ENCODE peak calls at places on chromosome 4, in eight cellular contexts. S, T, I, Z, N, B, A and D are unnamed samples.

GRCh38 chr4:96354036-96354712 is 514.3 kb downstream of the PDHA2 start:
- DNase-seq in S (no peak), T (no peak), I (no peak), Z (no peak), N (no peak), B (no peak), A (no peak), D (peak)

GRCh38 chr4:137116144-137116543 is 416.1 kb downstream of the PCDH18 start:
- DNase-seq in S (no peak), T (no peak), I (peak), Z (no peak), N (no peak), B (no peak), A (no peak), D (no peak)

GRCh38 chr4:157664726-157665125 is 444.2 kb downstream of the GRIA2 start:
- DNase-seq in S (no peak), T (no peak), I (peak), Z (no peak), N (no peak), B (no peak), A (no peak), D (no peak)

GRCh38 chr4:1043162-1043561 is 31.7 kb downstream of the FGFRL1 start:
- DNase-seq in S (no peak), T (no peak), I (no peak), Z (no peak), N (no peak), B (no peak), A (no peak), D (no peak)

GRCh38 chr4:169707958-169708643 is 49.6 kb downstream of the HPF1 start:
- DNase-seq in S (no peak), T (no peak), I (peak), Z (no peak), N (no peak), B (no peak), A (no peak), D (no peak)

GRCh38 chr4:15601862-15602261 is 53.3 kb downstream of the FBXL5 start:
- DNase-seq in S (no peak), T (no peak), I (no peak), Z (no peak), N (no peak), B (no peak), A (no peak), D (no peak)

GRCh38 chr4:52546449-52546848 is 112.7 kb downstream of the USP46 start:
- DNase-seq in S (no peak), T (no peak), I (no peak), Z (no peak), N (no peak), B (no peak), A (no peak), D (no peak)

GRCh38 chr4:62014982-62015739 is 815.0 kb downstream of the ADGRL3 start:
- DNase-seq in S (no peak), T (no peak), I (no peak), Z (no peak), N (no peak), B (no peak), A (no peak), D (no peak)

GRCh38 chr4:100949350-100949935 is 397.9 kb downstream of the PPP3CA start:
- DNase-seq in S (no peak), T (no peak), I (no peak), Z (no peak), N (no peak), B (no peak), A (no peak), D (no peak)

GRCh38 chr4:68062501-68062900 is 67.2 kb downstream of the TMPRSS11F start:
- DNase-seq in S (no peak), T (no peak), I (no peak), Z (no peak), N (no peak), B (no peak), A (no peak), D (no peak)

GRCh38 chr4:73152893-73153292 is 83.4 kb upstream of the COX18 start:
- DNase-seq in S (no peak), T (no peak), I (no peak), Z (no peak), N (no peak), B (no peak), A (no peak), D (no peak)

GRCh38 chr4:80232707-80233370 is 33.6 kb upstream of the FGF5 start:
- DNase-seq in S (no peak), T (no peak), I (no peak), Z (no peak), N (no peak), B (no peak), A (no peak), D (no peak)

GRCh38 chr4:22859318-22859717 is 166.6 kb downstream of the GBA3 start:
- DNase-seq in S (no peak), T (no peak), I (no peak), Z (no peak), N (no peak), B (no peak), A (no peak), D (no peak)

GRCh38 chr4:7183161-7183560 is 9.2 kb upstream of the SORCS2 start:
- DNase-seq in S (no peak), T (peak), I (no peak), Z (no peak), N (no peak), B (no peak), A (no peak), D (no peak)

GRCh38 chr4:80911458-80911857 is 119.0 kb upstream of the BMP3 start:
- DNase-seq in S (no peak), T (no peak), I (no peak), Z (no peak), N (no peak), B (no peak), A (no peak), D (no peak)

GRCh38 chr4:121156822-121157769 is 7.0 kb downstream of the TNIP3 start:
- DNase-seq in S (no peak), T (no peak), I (peak), Z (peak), N (no peak), B (peak), A (peak), D (peak)

GRCh38 chr4:175641053-175641452 is 171.0 kb downstream of the GPM6A start:
- DNase-seq in S (no peak), T (no peak), I (no peak), Z (no peak), N (no peak), B (no peak), A (no peak), D (no peak)

GRCh38 chr4:145935253-145936141 is 3.1 kb downstream of the ZNF827 start:
- DNase-seq in S (peak), T (no peak), I (no peak), Z (no peak), N (no peak), B (no peak), A (no peak), D (no peak)

GRCh38 chr4:25813705-25814104 is 49.1 kb downstream of the SEL1L3 start:
- DNase-seq in S (peak), T (no peak), I (peak), Z (no peak), N (no peak), B (no peak), A (no peak), D (peak)

GRCh38 chr4:25943312-25943711 is 29.3 kb downstream of the SMIM20 start:
- DNase-seq in S (no peak), T (no peak), I (peak), Z (no peak), N (no peak), B (no peak), A (no peak), D (no peak)

GRCh38 chr4:108192056-108192455 is 23.3 kb upstream of the LEF1 start:
- DNase-seq in S (no peak), T (no peak), I (no peak), Z (no peak), N (no peak), B (no peak), A (no peak), D (no peak)

GRCh38 chr4:186037692-186038658 is 31.0 kb upstream of the TLR3 start:
- DNase-seq in S (peak), T (no peak), I (peak), Z (peak), N (peak), B (no peak), A (no peak), D (peak)

GRCh38 chr4:16227462-16227868 is 1.2 kb upstream of the TAPT1 start:
- DNase-seq in S (peak), T (no peak), I (peak), Z (peak), N (no peak), B (peak), A (no peak), D (peak)

GRCh38 chr4:117370944-117371665 is 285.7 kb upstream of the TRAM1L1 start:
- DNase-seq in S (no peak), T (no peak), I (no peak), Z (no peak), N (no peak), B (no peak), A (no peak), D (no peak)

GRCh38 chr4:119728692-119729593 is 100.3 kb upstream of the PDE5A start:
- DNase-seq in S (no peak), T (no peak), I (peak), Z (no peak), N (no peak), B (no peak), A (no peak), D (no peak)

GRCh38 chr4:99729186-99729585 is 71.6 kb upstream of the C4orf54 start:
- DNase-seq in S (no peak), T (no peak), I (no peak), Z (no peak), N (no peak), B (no peak), A (no peak), D (no peak)

GRCh38 chr4:174999407-174999806 is 81.2 kb downstream of the ADAM29 start:
- DNase-seq in S (no peak), T (no peak), I (no peak), Z (no peak), N (no peak), B (no peak), A (no peak), D (no peak)

GRCh38 chr4:39614487-39615162 is 24.0 kb downstream of the SMIM14 start:
- DNase-seq in S (no peak), T (no peak), I (peak), Z (no peak), N (no peak), B (no peak), A (no peak), D (no peak)

GRCh38 chr4:169744601-169745000 is 13.1 kb downstream of the HPF1 start:
- DNase-seq in S (no peak), T (no peak), I (no peak), Z (no peak), N (no peak), B (no peak), A (no peak), D (no peak)

GRCh38 chr4:94561249-94562024 is 109.7 kb downstream of the PDLIM5 start:
- DNase-seq in S (no peak), T (no peak), I (peak), Z (no peak), N (no peak), B (no peak), A (no peak), D (no peak)

GRCh38 chr4:182642831-182643230 is 274.4 kb downstream of the DCTD start:
- DNase-seq in S (peak), T (no peak), I (peak), Z (no peak), N (no peak), B (no peak), A (no peak), D (no peak)

GRCh38 chr4:101039367-101039766 is 308.0 kb downstream of the PPP3CA start:
- DNase-seq in S (no peak), T (no peak), I (no peak), Z (no peak), N (no peak), B (no peak), A (no peak), D (no peak)

GRCh38 chr4:156388826-156389225 is 435.2 kb upstream of the CTSO start:
- DNase-seq in S (no peak), T (no peak), I (peak), Z (no peak), N (no peak), B (no peak), A (no peak), D (no peak)

GRCh38 chr4:17794730-17795129 is 13.3 kb upstream of the FAM184B start:
- DNase-seq in S (no peak), T (no peak), I (no peak), Z (no peak), N (no peak), B (no peak), A (no peak), D (no peak)

DNA sequence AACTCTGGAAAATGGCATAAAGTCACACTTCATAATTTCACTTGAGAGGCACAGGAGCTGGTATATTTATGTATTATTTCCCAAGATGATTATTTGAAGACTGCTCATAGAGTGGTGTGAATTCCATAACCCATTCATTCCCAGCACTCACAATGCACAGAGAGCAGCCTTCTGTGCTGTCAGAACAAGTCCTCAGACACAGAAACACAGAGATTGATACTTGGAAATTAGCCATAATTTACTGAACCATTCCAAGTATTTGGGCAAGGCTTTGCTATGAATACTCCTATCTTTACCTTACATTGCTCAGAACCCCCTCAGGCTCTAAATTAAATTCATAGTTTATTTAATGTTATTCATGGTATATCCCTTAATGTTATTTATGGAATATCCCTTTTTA is 53.6 kb downstream of the PABPC4L start:
- DNase-seq in S (no peak), T (no peak), I (no peak), Z (no peak), N (no peak), B (no peak), A (no peak), D (no peak)
- TF ChIP-seq POLR2A in S (no peak), T (no peak), I (no peak), Z (no peak), N (no peak), B (no peak), A (no peak), D (no peak)

GRCh38 chr4:158768577-158769174 is at the start of gene FNIP2:
- DNase-seq in S (peak), T (peak), I (peak), Z (peak), N (peak), B (peak), A (peak), D (peak)
- TF ChIP-seq POLR2A in S (peak), T (no peak), I (peak), Z (no peak), N (no peak), B (peak), A (no peak), D (peak)

DNA sequence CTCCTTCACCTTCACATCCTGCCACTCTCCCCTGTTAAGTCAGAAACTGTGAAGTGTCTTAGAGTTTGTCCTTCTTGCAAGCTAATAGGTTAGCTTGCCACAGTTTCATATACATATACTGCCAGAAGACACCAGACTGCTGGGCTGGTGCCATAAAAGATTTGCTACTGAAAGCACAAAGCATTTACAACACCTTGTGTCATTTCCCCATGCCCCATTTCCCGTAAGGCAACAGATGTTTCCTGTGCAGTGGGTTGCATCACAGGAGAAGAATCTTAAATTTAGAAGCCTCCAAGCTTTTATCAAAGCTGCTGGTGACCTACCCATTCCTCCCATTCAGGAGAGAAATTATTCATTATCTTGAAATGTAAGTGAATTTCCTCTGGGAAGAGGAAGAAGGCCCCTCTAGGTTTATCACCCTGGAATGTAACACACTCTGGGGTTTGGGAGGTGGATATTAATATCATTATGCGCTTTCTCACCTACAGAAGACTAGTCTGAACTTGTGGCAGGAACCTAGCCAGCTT is 34.5 kb upstream of the RAB33B start:
- DNase-seq in S (no peak), T (no peak), I (peak), Z (peak), N (no peak), B (no peak), A (no peak), D (no peak)
- TF ChIP-seq POLR2A in S (no peak), T (no peak), I (no peak), Z (no peak), N (no peak), B (no peak), A (no peak), D (no peak)

GRCh38 chr4:2412885-2413716 is 5.3 kb downstream of the ZFYVE28 start:
- DNase-seq in S (peak), T (peak), I (peak), Z (peak), N (peak), B (peak), A (peak), D (peak)
- TF ChIP-seq POLR2A in S (no peak), T (no peak), I (no peak), Z (no peak), N (no peak), B (no peak), A (no peak), D (peak)

GRCh38 chr4:109729563-109730293 is at the start of gene PLA2G12A:
- DNase-seq in S (peak), T (peak), I (peak), Z (peak), N (peak), B (peak), A (peak), D (peak)
- TF ChIP-seq POLR2A in S (peak), T (no peak), I (no peak), Z (no peak), N (no peak), B (no peak), A (peak), D (peak)

GRCh38 chr4:8439168-8439567 is 1.4 kb downstream of the ACOX3 start:
- DNase-seq in S (no peak), T (no peak), I (peak), Z (no peak), N (no peak), B (no peak), A (no peak), D (peak)

GRCh38 chr4:8441499-8442091 is 1.0 kb downstream of the TRMT44 start:
- DNase-seq in S (no peak), T (no peak), I (no peak), Z (no peak), N (no peak), B (no peak), A (no peak), D (no peak)

GRCh38 chr4:8439914-8440490 is 521 bp downstream of the ACOX3 start:
- DNase-seq in S (peak), T (no peak), I (no peak), Z (no peak), N (no peak), B (no peak), A (no peak), D (no peak)

GRCh38 chr4:8438743-8439142 is 1.8 kb downstream of the ACOX3 start:
- DNase-seq in S (no peak), T (no peak), I (no peak), Z (no peak), N (no peak), B (no peak), A (no peak), D (peak)

GRCh38 chr4:8440491-8441311 is at the start of the genes ACOX3 and TRMT44:
- DNase-seq in S (peak), T (peak), I (peak), Z (peak), N (peak), B (peak), A (peak), D (peak)
- TF ChIP-seq POLR2A in S (peak), T (peak), I (peak), Z (peak), N (peak), B (peak), A (peak), D (peak)

DNA sequence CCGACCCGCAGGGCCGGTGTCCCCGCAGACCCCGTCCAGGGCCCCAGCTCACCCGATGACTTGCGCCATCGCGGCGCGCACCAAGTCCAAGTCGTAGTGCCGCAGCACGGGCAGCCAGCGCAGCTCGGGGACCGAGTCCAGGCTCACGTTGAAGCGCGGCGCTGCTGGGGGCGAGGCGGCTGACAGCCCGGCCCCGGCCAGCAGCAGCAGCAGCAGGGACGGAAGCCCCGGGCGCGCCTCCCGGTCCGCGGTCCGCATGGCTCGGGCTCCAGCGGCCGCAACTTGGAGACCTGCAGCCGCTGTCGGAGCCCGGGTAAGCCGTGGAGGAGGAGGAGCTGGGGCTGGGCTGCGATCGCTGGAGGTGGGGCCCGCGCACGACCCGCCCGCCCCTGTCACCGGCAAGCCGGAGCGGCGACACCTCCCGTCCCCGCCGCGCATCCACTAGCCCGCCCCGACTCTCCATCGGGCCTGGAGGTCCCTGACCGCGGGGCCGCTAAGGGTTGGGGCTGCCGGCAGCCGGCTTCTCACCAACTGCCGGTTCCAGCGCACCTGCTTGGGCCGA is at the start of gene NAAA:
- DNase-seq in S (peak), T (peak), I (peak), Z (peak), N (peak), B (peak), A (peak), D (peak)
- TF ChIP-seq POLR2A in S (no peak), T (no peak), I (no peak), Z (no peak), N (no peak), B (no peak), A (no peak), D (peak)

GRCh38 chr4:83405844-83406816 is 49.5 kb downstream of the HELQ start:
- DNase-seq in S (no peak), T (no peak), I (no peak), Z (no peak), N (no peak), B (no peak), A (no peak), D (no peak)
- TF ChIP-seq POLR2A in S (no peak), T (no peak), I (no peak), Z (no peak), N (no peak), B (no peak), A (no peak), D (no peak)

GRCh38 chr4:184269879-184270430 is 52.3 kb upstream of the ENPP6 start:
- DNase-seq in S (no peak), T (no peak), I (no peak), Z (no peak), N (no peak), B (no peak), A (no peak), D (no peak)

GRCh38 chr4:184265566-184266351 is 48.1 kb upstream of the ENPP6 start:
- DNase-seq in S (no peak), T (no peak), I (peak), Z (no peak), N (no peak), B (no peak), A (peak), D (no peak)

GRCh38 chr4:184267673-184268573 is 50.2 kb upstream of the ENPP6 start:
- DNase-seq in S (peak), T (no peak), I (peak), Z (peak), N (no peak), B (peak), A (no peak), D (peak)

GRCh38 chr4:184268574-184269160 is 51.0 kb upstream of the ENPP6 start:
- DNase-seq in S (no peak), T (no peak), I (no peak), Z (no peak), N (no peak), B (no peak), A (no peak), D (no peak)

GRCh38 chr4:184267206-184267608 is 49.5 kb upstream of the ENPP6 start:
- DNase-seq in S (no peak), T (no peak), I (no peak), Z (no peak), N (no peak), B (no peak), A (no peak), D (no peak)
- TF ChIP-seq POLR2A in S (no peak), T (no peak), I (no peak), Z (no peak), N (peak), B (no peak), A (no peak), D (no peak)